ENCODE peak calls at places on chromosomes 2 and 18, in eight cellular contexts. One of them, this sample, is unnamed. For H3K27me3, the result is how much of the 10 kb centered on the place peaks cover.

GRCh38 chr18:64240301-64240700 is 91.4 kb upstream of the LINC00305 start:
- DNase-seq in ovary: no peak
- DNase-seq in testis: no peak
- DNase-seq in breast epithelium: no peak
- DNase-seq in body of pancreas: no peak
- DNase-seq in gastrocnemius medialis: no peak
- DNase-seq in spleen: no peak
- DNase-seq in stomach: no peak
- DNase-seq in this sample: no peak

GRCh38 chr2:200454839-200455801 is 54.7 kb downstream of the KCTD18 start:
- DNase-seq in gastrocnemius medialis: no peak
- DNase-seq in ovary: no peak
- DNase-seq in body of pancreas: no peak
- DNase-seq in spleen: no peak
- DNase-seq in breast epithelium: no peak
- DNase-seq in stomach: no peak
- DNase-seq in testis: no peak
- DNase-seq in this sample: no peak

GRCh38 chr2:6679481-6679880 is 186.2 kb downstream of the CMPK2 start:
- DNase-seq in ovary: no peak
- DNase-seq in spleen: no peak
- DNase-seq in body of pancreas: no peak
- DNase-seq in gastrocnemius medialis: no peak
- DNase-seq in breast epithelium: no peak
- DNase-seq in testis: no peak
- DNase-seq in stomach: no peak
- DNase-seq in this sample: no peak

GRCh38 chr2:217805679-217806479 is 196.9 kb downstream of the TNS1 start:
- DNase-seq in body of pancreas: no peak
- DNase-seq in breast epithelium: no peak
- DNase-seq in testis: no peak
- DNase-seq in stomach: no peak
- DNase-seq in spleen: peak
- DNase-seq in ovary: no peak
- DNase-seq in gastrocnemius medialis: no peak
- DNase-seq in this sample: no peak

GRCh38 chr18:36589857-36590543 is 238.8 kb downstream of the TPGS2 start:
- DNase-seq in stomach: no peak
- DNase-seq in spleen: no peak
- DNase-seq in gastrocnemius medialis: no peak
- DNase-seq in breast epithelium: no peak
- DNase-seq in body of pancreas: no peak
- DNase-seq in testis: no peak
- DNase-seq in ovary: no peak
- DNase-seq in this sample: no peak

GRCh38 chr2:179729961-179730360 is 131.5 kb downstream of the ZNF385B start:
- DNase-seq in testis: no peak
- DNase-seq in spleen: no peak
- DNase-seq in breast epithelium: no peak
- DNase-seq in body of pancreas: no peak
- DNase-seq in stomach: no peak
- DNase-seq in gastrocnemius medialis: no peak
- DNase-seq in ovary: no peak
- DNase-seq in this sample: no peak

GRCh38 chr2:215461836-215462532 is 26.1 kb upstream of the FN1 start:
- DNase-seq in breast epithelium: no peak
- DNase-seq in body of pancreas: no peak
- DNase-seq in gastrocnemius medialis: no peak
- DNase-seq in spleen: no peak
- DNase-seq in stomach: no peak
- DNase-seq in testis: no peak
- DNase-seq in ovary: no peak
- DNase-seq in this sample: no peak

GRCh38 chr2:106982350-106982749 is 96.4 kb upstream of the ST6GAL2 start:
- DNase-seq in testis: no peak
- DNase-seq in gastrocnemius medialis: no peak
- DNase-seq in breast epithelium: no peak
- DNase-seq in spleen: no peak
- DNase-seq in ovary: no peak
- DNase-seq in stomach: no peak
- DNase-seq in body of pancreas: no peak
- DNase-seq in this sample: no peak

GRCh38 chr2:174881678-174882077 is 117.4 kb upstream of the CHRNA1 start:
- DNase-seq in gastrocnemius medialis: no peak
- DNase-seq in breast epithelium: no peak
- DNase-seq in spleen: no peak
- DNase-seq in ovary: no peak
- DNase-seq in stomach: no peak
- DNase-seq in testis: no peak
- DNase-seq in body of pancreas: no peak
- DNase-seq in this sample: no peak

GRCh38 chr18:6954501-6954900 is 163.1 kb downstream of the LAMA1 start:
- DNase-seq in gastrocnemius medialis: no peak
- DNase-seq in body of pancreas: peak
- DNase-seq in stomach: no peak
- DNase-seq in testis: no peak
- DNase-seq in spleen: no peak
- DNase-seq in breast epithelium: no peak
- DNase-seq in ovary: no peak
- DNase-seq in this sample: no peak

GRCh38 chr2:43405829-43406228 is 179.4 kb upstream of the ZFP36L2 start:
- DNase-seq in spleen: no peak
- DNase-seq in breast epithelium: no peak
- DNase-seq in ovary: no peak
- DNase-seq in testis: no peak
- DNase-seq in gastrocnemius medialis: no peak
- DNase-seq in body of pancreas: no peak
- DNase-seq in stomach: no peak
- DNase-seq in this sample: no peak

GRCh38 chr2:241770185-241770935 is 6.3 kb upstream of the GAL3ST2 start:
- DNase-seq in spleen: peak
- DNase-seq in ovary: no peak
- DNase-seq in stomach: no peak
- DNase-seq in breast epithelium: no peak
- DNase-seq in gastrocnemius medialis: no peak
- DNase-seq in testis: no peak
- DNase-seq in body of pancreas: no peak
- DNase-seq in this sample: no peak

DNA sequence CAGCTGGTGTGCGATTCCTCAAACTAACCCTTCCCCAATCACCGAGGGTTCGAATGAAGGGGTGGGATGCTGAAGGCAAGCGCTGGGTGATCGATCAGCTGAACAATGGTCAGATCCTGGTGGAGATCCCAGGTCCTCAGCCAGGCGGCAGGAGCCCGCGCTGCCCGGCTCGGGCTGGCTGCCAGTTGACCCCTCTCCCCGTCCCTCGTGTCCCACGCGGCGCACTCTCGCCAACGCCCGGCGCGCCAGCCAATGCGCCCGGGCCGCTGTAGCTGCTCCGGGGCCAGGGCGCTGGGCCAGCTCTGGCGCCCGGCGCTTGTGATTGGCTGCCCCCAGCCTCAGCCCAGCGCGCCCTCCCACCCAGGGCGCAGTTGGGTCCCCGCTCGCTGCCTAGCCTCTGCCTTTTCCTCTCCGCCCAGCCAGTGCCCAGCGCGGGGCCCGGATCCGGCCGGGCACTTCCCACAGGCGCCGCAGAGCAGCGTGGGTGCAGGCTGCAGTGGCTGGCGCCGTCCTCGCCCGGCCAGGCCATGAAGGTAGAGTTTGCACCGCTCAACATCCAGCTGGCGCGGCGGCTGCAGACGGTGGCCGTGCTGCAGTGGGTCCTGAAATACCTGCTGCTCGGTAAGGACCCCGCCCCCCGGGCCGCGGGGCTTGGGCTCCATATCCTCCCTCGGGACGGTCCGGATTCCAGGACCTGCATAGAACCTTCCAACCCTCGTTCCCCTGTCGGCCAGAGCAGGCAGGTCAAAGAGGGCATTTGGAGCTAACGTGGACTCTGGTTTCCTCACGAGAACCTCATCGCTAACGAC is at the start of gene MOGAT1:
- DNase-seq in breast epithelium: no peak
- DNase-seq in spleen: peak
- DNase-seq in body of pancreas: peak
- DNase-seq in gastrocnemius medialis: no peak
- DNase-seq in stomach: peak
- DNase-seq in testis: peak
- DNase-seq in ovary: peak
- DNase-seq in this sample: no peak
- TF ChIP-seq POLR2A in breast epithelium: no peak
- TF ChIP-seq POLR2A in spleen: no peak
- TF ChIP-seq POLR2A in body of pancreas: peak
- TF ChIP-seq POLR2A in gastrocnemius medialis: no peak
- TF ChIP-seq POLR2A in stomach: no peak
- TF ChIP-seq POLR2A in testis: no peak
- TF ChIP-seq POLR2A in ovary: no peak
- TF ChIP-seq POLR2A in this sample: no peak

DNA sequence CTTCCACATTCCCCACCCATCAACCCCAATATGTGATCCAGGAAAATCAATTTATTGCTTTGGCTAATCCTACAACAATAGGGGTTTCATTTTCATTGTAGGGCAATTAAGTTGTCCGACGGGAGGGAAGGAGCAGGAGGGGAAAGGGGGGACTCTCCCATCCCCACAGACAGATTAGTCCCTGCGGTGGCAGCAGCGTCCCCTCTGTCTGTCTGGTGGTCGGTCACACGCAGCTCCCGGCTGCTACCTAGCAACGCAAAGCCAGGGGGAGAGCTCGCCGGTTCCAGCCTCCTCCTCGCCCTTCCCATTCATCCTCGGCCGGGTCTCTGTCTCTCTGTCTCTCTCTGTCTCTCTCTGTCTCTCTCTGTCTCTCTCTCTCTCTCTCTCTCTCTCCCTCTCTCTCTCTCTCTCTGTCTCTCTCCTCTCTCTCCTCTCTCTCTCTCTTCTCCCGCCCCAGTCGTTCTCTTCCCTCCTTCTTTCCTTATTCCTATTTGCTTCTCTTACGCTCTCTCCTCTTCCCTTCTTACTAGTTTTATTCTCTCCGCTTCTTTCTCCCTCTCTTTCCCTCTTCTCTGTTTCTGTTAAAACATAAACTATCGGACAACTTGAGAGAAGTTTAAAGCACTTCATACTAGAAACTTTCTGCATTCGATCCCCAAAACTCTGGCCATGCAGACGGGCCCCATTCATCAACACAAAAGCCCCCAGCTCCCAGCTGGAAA is 1.2 kb downstream of the LRP2 start:
- DNase-seq in spleen: no peak
- DNase-seq in stomach: no peak
- DNase-seq in gastrocnemius medialis: no peak
- DNase-seq in breast epithelium: no peak
- DNase-seq in body of pancreas: no peak
- DNase-seq in testis: peak
- DNase-seq in ovary: no peak
- DNase-seq in this sample: no peak
- H3K27me3 ChIP-seq in spleen: half or more
- H3K27me3 ChIP-seq in stomach: half or more
- H3K27me3 ChIP-seq in gastrocnemius medialis: under half
- H3K27me3 ChIP-seq in breast epithelium: under half
- H3K27me3 ChIP-seq in body of pancreas: under half
- H3K27me3 ChIP-seq in testis: under half
- H3K27me3 ChIP-seq in ovary: under half
- H3K27me3 ChIP-seq in this sample: under half

GRCh38 chr18:5237723-5238370 is 40.8 kb upstream of the AKAIN1 start:
- DNase-seq in gastrocnemius medialis: peak
- DNase-seq in breast epithelium: peak
- DNase-seq in ovary: peak
- DNase-seq in stomach: peak
- DNase-seq in testis: peak
- DNase-seq in spleen: peak
- DNase-seq in body of pancreas: peak
- DNase-seq in this sample: peak
- TF ChIP-seq CTCF in gastrocnemius medialis: peak
- TF ChIP-seq CTCF in breast epithelium: no peak
- TF ChIP-seq CTCF in ovary: no peak
- TF ChIP-seq CTCF in stomach: no peak
- TF ChIP-seq CTCF in testis: peak
- TF ChIP-seq CTCF in spleen: no peak
- TF ChIP-seq CTCF in body of pancreas: no peak
- TF ChIP-seq CTCF in this sample: peak

GRCh38 chr18:31687016-31687415 is 2.6 kb upstream of the B4GALT6 start:
- DNase-seq in breast epithelium: no peak
- DNase-seq in ovary: no peak
- DNase-seq in testis: no peak
- DNase-seq in gastrocnemius medialis: no peak
- DNase-seq in spleen: no peak
- DNase-seq in stomach: no peak
- DNase-seq in body of pancreas: no peak
- DNase-seq in this sample: no peak

GRCh38 chr18:31684279-31685096 is at the start of gene B4GALT6:
- DNase-seq in testis: peak
- DNase-seq in stomach: no peak
- DNase-seq in body of pancreas: peak
- DNase-seq in spleen: peak
- DNase-seq in gastrocnemius medialis: no peak
- DNase-seq in ovary: peak
- DNase-seq in breast epithelium: no peak
- DNase-seq in this sample: no peak

GRCh38 chr18:31686572-31686971 is 2.2 kb upstream of the B4GALT6 start:
- DNase-seq in gastrocnemius medialis: no peak
- DNase-seq in stomach: no peak
- DNase-seq in ovary: no peak
- DNase-seq in spleen: no peak
- DNase-seq in testis: no peak
- DNase-seq in body of pancreas: no peak
- DNase-seq in breast epithelium: no peak
- DNase-seq in this sample: no peak

GRCh38 chr18:31683968-31684278 is 458 bp downstream of the B4GALT6 start:
- DNase-seq in spleen: no peak
- DNase-seq in breast epithelium: no peak
- DNase-seq in ovary: no peak
- DNase-seq in body of pancreas: no peak
- DNase-seq in stomach: no peak
- DNase-seq in gastrocnemius medialis: no peak
- DNase-seq in testis: no peak
- DNase-seq in this sample: no peak

DNA sequence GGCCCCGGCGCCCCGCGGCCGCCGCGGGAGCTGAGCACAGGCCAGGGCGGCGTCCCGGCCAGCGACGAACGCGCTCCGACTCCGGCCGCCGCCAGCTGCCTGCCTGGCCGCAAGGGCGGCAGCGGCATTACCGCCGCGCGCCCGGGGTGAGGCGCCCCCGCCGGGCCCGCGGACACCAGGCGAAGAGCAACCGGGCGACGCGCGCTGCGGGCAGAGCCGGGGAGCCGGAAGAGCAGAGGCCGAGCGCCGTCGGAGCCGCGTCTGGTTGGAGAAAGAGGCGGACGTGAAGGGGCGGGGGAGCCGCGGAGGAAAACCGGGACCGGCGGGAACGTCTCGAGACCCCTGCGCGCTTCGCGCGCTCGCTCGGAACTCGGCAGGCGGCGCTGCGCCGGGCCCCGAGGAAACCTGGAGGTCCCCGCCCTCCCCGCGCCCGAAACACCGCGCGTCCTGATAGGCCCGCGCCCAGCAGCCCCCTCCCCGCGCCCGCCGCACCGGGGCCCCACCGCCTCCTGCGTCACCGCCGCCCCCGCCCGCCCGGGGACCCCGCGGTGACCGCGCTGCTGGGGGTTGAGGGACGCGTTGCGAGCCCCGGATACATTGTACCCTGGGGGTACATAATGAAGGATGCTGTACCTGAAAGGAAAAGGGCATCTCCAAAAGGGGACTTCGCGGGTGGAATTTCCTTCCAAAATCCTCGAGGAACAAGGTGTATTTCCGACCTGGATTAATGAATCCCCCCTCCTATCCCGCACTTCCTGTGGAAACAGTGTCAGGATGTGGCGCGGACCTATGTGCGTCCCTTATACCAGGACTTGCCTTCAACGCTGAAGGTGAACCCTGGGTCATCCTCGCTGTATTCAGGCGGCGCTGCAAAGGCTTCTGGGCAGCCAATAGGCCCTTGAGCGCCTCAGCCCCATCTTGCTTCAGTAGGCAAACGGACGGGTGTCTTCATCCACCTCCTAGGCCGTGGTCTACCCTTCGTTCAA is 1.0 kb upstream of the B4GALT6 start:
- DNase-seq in body of pancreas: peak
- DNase-seq in stomach: peak
- DNase-seq in spleen: peak
- DNase-seq in gastrocnemius medialis: no peak
- DNase-seq in ovary: peak
- DNase-seq in breast epithelium: peak
- DNase-seq in testis: peak
- DNase-seq in this sample: peak
- TF ChIP-seq POLR2A in body of pancreas: peak
- TF ChIP-seq POLR2A in stomach: no peak
- TF ChIP-seq POLR2A in spleen: no peak
- TF ChIP-seq POLR2A in gastrocnemius medialis: peak
- TF ChIP-seq POLR2A in ovary: no peak
- TF ChIP-seq POLR2A in breast epithelium: no peak
- TF ChIP-seq POLR2A in testis: no peak
- TF ChIP-seq POLR2A in this sample: peak

This sample was measured in uterus.